ENCODE peak calls at places on chromosomes 5 and 9, in nine cellular contexts. One of them, this sample, is unnamed. For H3K4me1, the result is how much of the 10 kb centered on the place peaks cover.

GRCh38 chr5:149404746-149405549 is 25.9 kb upstream of the IL17B start:
- DNase-seq in suprapubic skin: no peak
- DNase-seq in prostate gland: no peak
- DNase-seq in esophagus muscularis mucosa: no peak
- DNase-seq in K562: no peak
- DNase-seq in GM12878: no peak
- DNase-seq in transverse colon: no peak
- DNase-seq in stomach: no peak
- DNase-seq in HCT116: no peak
- DNase-seq in this sample: no peak

GRCh38 chr5:57940879-57941278 is 458.3 kb upstream of the ACTBL2 start:
- DNase-seq in K562: no peak
- DNase-seq in GM12878: no peak
- DNase-seq in transverse colon: no peak
- DNase-seq in HCT116: no peak
- DNase-seq in stomach: no peak
- DNase-seq in esophagus muscularis mucosa: no peak
- DNase-seq in suprapubic skin: no peak
- DNase-seq in prostate gland: no peak
- DNase-seq in this sample: no peak

GRCh38 chr5:173240091-173241050 is 5.4 kb upstream of the NKX2-5 start:
- DNase-seq in transverse colon: no peak
- DNase-seq in GM12878: no peak
- DNase-seq in K562: no peak
- DNase-seq in prostate gland: no peak
- DNase-seq in HCT116: no peak
- DNase-seq in stomach: no peak
- DNase-seq in esophagus muscularis mucosa: no peak
- DNase-seq in suprapubic skin: no peak
- DNase-seq in this sample: no peak

GRCh38 chr5:152462021-152462721 is 57.1 kb upstream of the NMUR2 start:
- DNase-seq in prostate gland: no peak
- DNase-seq in K562: no peak
- DNase-seq in suprapubic skin: no peak
- DNase-seq in esophagus muscularis mucosa: no peak
- DNase-seq in stomach: no peak
- DNase-seq in transverse colon: no peak
- DNase-seq in HCT116: no peak
- DNase-seq in GM12878: no peak
- DNase-seq in this sample: no peak

GRCh38 chr5:2900360-2900759 is 148.9 kb upstream of the IRX2 start:
- DNase-seq in prostate gland: no peak
- DNase-seq in GM12878: no peak
- DNase-seq in HCT116: no peak
- DNase-seq in esophagus muscularis mucosa: peak
- DNase-seq in transverse colon: no peak
- DNase-seq in suprapubic skin: no peak
- DNase-seq in K562: no peak
- DNase-seq in stomach: no peak
- DNase-seq in this sample: no peak

GRCh38 chr9:95132406-95133350 is 184.8 kb downstream of the FANCC start:
- DNase-seq in K562: no peak
- DNase-seq in stomach: no peak
- DNase-seq in prostate gland: no peak
- DNase-seq in transverse colon: no peak
- DNase-seq in suprapubic skin: no peak
- DNase-seq in esophagus muscularis mucosa: no peak
- DNase-seq in HCT116: no peak
- DNase-seq in GM12878: no peak
- DNase-seq in this sample: no peak

GRCh38 chr9:37792122-37792521 is 7.3 kb upstream of the EXOSC3 start:
- DNase-seq in prostate gland: no peak
- DNase-seq in esophagus muscularis mucosa: no peak
- DNase-seq in transverse colon: no peak
- DNase-seq in suprapubic skin: no peak
- DNase-seq in HCT116: no peak
- DNase-seq in K562: no peak
- DNase-seq in GM12878: no peak
- DNase-seq in stomach: no peak
- DNase-seq in this sample: no peak

GRCh38 chr9:136011703-136012496 is 50.7 kb upstream of the UBAC1 start:
- DNase-seq in GM12878: no peak
- DNase-seq in esophagus muscularis mucosa: peak
- DNase-seq in HCT116: no peak
- DNase-seq in stomach: peak
- DNase-seq in K562: no peak
- DNase-seq in prostate gland: no peak
- DNase-seq in transverse colon: peak
- DNase-seq in suprapubic skin: no peak
- DNase-seq in this sample: peak

GRCh38 chr9:90062982-90063381 is 458.2 kb downstream of the GADD45G start:
- DNase-seq in esophagus muscularis mucosa: no peak
- DNase-seq in K562: no peak
- DNase-seq in GM12878: no peak
- DNase-seq in prostate gland: no peak
- DNase-seq in stomach: no peak
- DNase-seq in HCT116: no peak
- DNase-seq in suprapubic skin: no peak
- DNase-seq in transverse colon: no peak
- DNase-seq in this sample: no peak

GRCh38 chr9:96015876-96016686 is 140.6 kb downstream of the ERCC6L2 start:
- DNase-seq in GM12878: peak
- DNase-seq in stomach: no peak
- DNase-seq in suprapubic skin: no peak
- DNase-seq in HCT116: no peak
- DNase-seq in K562: no peak
- DNase-seq in prostate gland: no peak
- DNase-seq in esophagus muscularis mucosa: no peak
- DNase-seq in transverse colon: no peak
- DNase-seq in this sample: no peak

GRCh38 chr9:79014929-79015699 is 556.7 kb upstream of the TLE4 start:
- DNase-seq in K562: no peak
- DNase-seq in esophagus muscularis mucosa: no peak
- DNase-seq in stomach: no peak
- DNase-seq in HCT116: no peak
- DNase-seq in prostate gland: no peak
- DNase-seq in transverse colon: no peak
- DNase-seq in GM12878: no peak
- DNase-seq in suprapubic skin: no peak
- DNase-seq in this sample: no peak

GRCh38 chr9:107734231-107735014 is 244.9 kb upstream of the KLF4 start:
- DNase-seq in K562: no peak
- DNase-seq in HCT116: no peak
- DNase-seq in transverse colon: no peak
- DNase-seq in prostate gland: no peak
- DNase-seq in esophagus muscularis mucosa: no peak
- DNase-seq in GM12878: no peak
- DNase-seq in stomach: no peak
- DNase-seq in suprapubic skin: no peak
- DNase-seq in this sample: no peak

GRCh38 chr9:129619787-129620668 is 873 bp downstream of the C9orf50 start:
- DNase-seq in esophagus muscularis mucosa: no peak
- DNase-seq in suprapubic skin: no peak
- DNase-seq in GM12878: no peak
- DNase-seq in prostate gland: no peak
- DNase-seq in K562: peak
- DNase-seq in transverse colon: no peak
- DNase-seq in stomach: no peak
- DNase-seq in HCT116: no peak
- DNase-seq in this sample: peak

GRCh38 chr5:25614466-25614865 is 969.7 kb upstream of the CDH10 start:
- DNase-seq in esophagus muscularis mucosa: no peak
- DNase-seq in transverse colon: no peak
- DNase-seq in stomach: no peak
- DNase-seq in GM12878: no peak
- DNase-seq in K562: no peak
- DNase-seq in suprapubic skin: no peak
- DNase-seq in HCT116: no peak
- DNase-seq in prostate gland: no peak
- DNase-seq in this sample: no peak
- H3K4me1 ChIP-seq in esophagus muscularis mucosa: under half
- H3K4me1 ChIP-seq in transverse colon: under half
- H3K4me1 ChIP-seq in stomach: under half
- H3K4me1 ChIP-seq in GM12878: under half
- H3K4me1 ChIP-seq in K562: under half
- H3K4me1 ChIP-seq in suprapubic skin: under half
- H3K4me1 ChIP-seq in HCT116: under half
- H3K4me1 ChIP-seq in prostate gland: under half
- H3K4me1 ChIP-seq in this sample: under half

GRCh38 chr5:55993628-55994501 is 898 bp downstream of the IL6ST start:
- DNase-seq in GM12878: no peak
- DNase-seq in esophagus muscularis mucosa: no peak
- DNase-seq in K562: no peak
- DNase-seq in suprapubic skin: no peak
- DNase-seq in transverse colon: no peak
- DNase-seq in HCT116: no peak
- DNase-seq in prostate gland: no peak
- DNase-seq in stomach: no peak
- DNase-seq in this sample: no peak

GRCh38 chr5:55993013-55993412 is 1.8 kb downstream of the IL6ST start:
- DNase-seq in stomach: no peak
- DNase-seq in transverse colon: no peak
- DNase-seq in suprapubic skin: no peak
- DNase-seq in GM12878: no peak
- DNase-seq in prostate gland: peak
- DNase-seq in HCT116: no peak
- DNase-seq in esophagus muscularis mucosa: no peak
- DNase-seq in K562: no peak
- DNase-seq in this sample: no peak

GRCh38 chr5:55994998-55995914 is 493 bp upstream of the IL6ST start:
- DNase-seq in GM12878: peak
- DNase-seq in esophagus muscularis mucosa: peak
- DNase-seq in prostate gland: peak
- DNase-seq in stomach: peak
- DNase-seq in HCT116: peak
- DNase-seq in K562: peak
- DNase-seq in transverse colon: peak
- DNase-seq in suprapubic skin: peak
- DNase-seq in this sample: peak

GRCh38 chr5:55991768-55992486 is 2.8 kb downstream of the IL6ST start:
- DNase-seq in GM12878: no peak
- DNase-seq in transverse colon: no peak
- DNase-seq in stomach: no peak
- DNase-seq in HCT116: no peak
- DNase-seq in prostate gland: no peak
- DNase-seq in suprapubic skin: no peak
- DNase-seq in esophagus muscularis mucosa: no peak
- DNase-seq in K562: no peak
- DNase-seq in this sample: no peak

GRCh38 chr5:55994502-55994997 is at the start of gene IL6ST:
- DNase-seq in GM12878: no peak
- DNase-seq in transverse colon: peak
- DNase-seq in stomach: peak
- DNase-seq in suprapubic skin: peak
- DNase-seq in prostate gland: peak
- DNase-seq in K562: no peak
- DNase-seq in esophagus muscularis mucosa: no peak
- DNase-seq in HCT116: no peak
- DNase-seq in this sample: no peak
- TF ChIP-seq POLR2A in GM12878: peak
- TF ChIP-seq POLR2A in transverse colon: peak
- TF ChIP-seq POLR2A in stomach: no peak
- TF ChIP-seq POLR2A in suprapubic skin: peak
- TF ChIP-seq POLR2A in prostate gland: no peak
- TF ChIP-seq POLR2A in K562: peak
- TF ChIP-seq POLR2A in esophagus muscularis mucosa: peak
- TF ChIP-seq POLR2A in HCT116: peak
- TF ChIP-seq POLR2A in this sample: peak

GRCh38 chr9:33163433-33164137 is 3.6 kb downstream of the B4GALT1 start:
- DNase-seq in stomach: no peak
- DNase-seq in GM12878: no peak
- DNase-seq in suprapubic skin: no peak
- DNase-seq in prostate gland: no peak
- DNase-seq in HCT116: no peak
- DNase-seq in K562: no peak
- DNase-seq in transverse colon: no peak
- DNase-seq in esophagus muscularis mucosa: no peak
- DNase-seq in this sample: peak

GRCh38 chr9:33164138-33164809 is 2.9 kb downstream of the B4GALT1 start:
- DNase-seq in esophagus muscularis mucosa: no peak
- DNase-seq in stomach: no peak
- DNase-seq in prostate gland: no peak
- DNase-seq in suprapubic skin: no peak
- DNase-seq in GM12878: no peak
- DNase-seq in transverse colon: peak
- DNase-seq in HCT116: no peak
- DNase-seq in K562: no peak
- DNase-seq in this sample: no peak

GRCh38 chr9:33166263-33167083 is 663 bp downstream of the B4GALT1 start:
- DNase-seq in esophagus muscularis mucosa: no peak
- DNase-seq in GM12878: no peak
- DNase-seq in suprapubic skin: peak
- DNase-seq in K562: peak
- DNase-seq in transverse colon: peak
- DNase-seq in HCT116: no peak
- DNase-seq in prostate gland: no peak
- DNase-seq in stomach: peak
- DNase-seq in this sample: no peak

GRCh38 chr9:33167084-33167948 is at the start of gene B4GALT1:
- DNase-seq in suprapubic skin: peak
- DNase-seq in transverse colon: peak
- DNase-seq in esophagus muscularis mucosa: peak
- DNase-seq in prostate gland: peak
- DNase-seq in K562: peak
- DNase-seq in stomach: peak
- DNase-seq in HCT116: peak
- DNase-seq in GM12878: peak
- DNase-seq in this sample: peak

GRCh38 chr9:33165263-33166151 is 1.6 kb downstream of the B4GALT1 start:
- DNase-seq in HCT116: no peak
- DNase-seq in transverse colon: peak
- DNase-seq in suprapubic skin: no peak
- DNase-seq in prostate gland: peak
- DNase-seq in K562: peak
- DNase-seq in GM12878: peak
- DNase-seq in stomach: peak
- DNase-seq in esophagus muscularis mucosa: no peak
- DNase-seq in this sample: peak
- TF ChIP-seq POLR2AphosphoS5 in HCT116: peak
- TF ChIP-seq POLR2AphosphoS5 in transverse colon: peak
- TF ChIP-seq POLR2AphosphoS5 in suprapubic skin: peak
- TF ChIP-seq POLR2AphosphoS5 in prostate gland: peak
- TF ChIP-seq POLR2AphosphoS5 in K562: peak
- TF ChIP-seq POLR2AphosphoS5 in GM12878: peak
- TF ChIP-seq POLR2AphosphoS5 in stomach: peak
- TF ChIP-seq POLR2AphosphoS5 in esophagus muscularis mucosa: peak
- TF ChIP-seq POLR2AphosphoS5 in this sample: no peak

DNA sequence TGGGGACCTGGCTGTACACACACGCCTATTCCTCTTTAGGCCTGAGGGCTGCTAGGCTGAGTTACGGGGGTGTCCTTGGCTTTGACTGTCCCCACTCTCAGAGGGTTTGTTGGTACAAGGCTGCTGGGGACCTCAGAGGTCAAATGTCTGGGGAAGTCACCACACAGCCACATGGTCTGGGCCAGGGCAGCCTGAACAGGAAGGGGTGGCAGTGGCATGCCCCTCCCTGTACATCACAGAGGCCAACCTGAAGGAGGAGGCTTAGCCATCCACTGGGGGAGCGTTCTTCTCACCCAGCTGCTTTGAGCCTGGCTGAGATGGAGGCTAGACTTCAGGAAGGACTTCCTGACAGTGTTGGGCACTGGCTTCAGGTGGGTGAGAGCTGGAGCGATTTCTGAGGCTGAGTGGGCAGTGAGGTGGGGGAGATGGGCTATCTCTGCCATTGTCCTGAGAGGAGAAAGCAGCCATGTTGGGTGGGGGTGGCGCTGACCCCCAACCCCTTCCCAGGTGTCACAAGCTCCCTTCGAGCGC is 36.3 kb downstream of the CXXC5 start:
- DNase-seq in GM12878: no peak
- DNase-seq in suprapubic skin: no peak
- DNase-seq in prostate gland: no peak
- DNase-seq in stomach: no peak
- DNase-seq in esophagus muscularis mucosa: no peak
- DNase-seq in K562: no peak
- DNase-seq in transverse colon: no peak
- DNase-seq in HCT116: no peak
- DNase-seq in this sample: no peak
- H3K4me1 ChIP-seq in GM12878: under half
- H3K4me1 ChIP-seq in suprapubic skin: under half
- H3K4me1 ChIP-seq in prostate gland: under half
- H3K4me1 ChIP-seq in stomach: half or more
- H3K4me1 ChIP-seq in esophagus muscularis mucosa: under half
- H3K4me1 ChIP-seq in K562: half or more
- H3K4me1 ChIP-seq in transverse colon: under half
- H3K4me1 ChIP-seq in HCT116: under half
- H3K4me1 ChIP-seq in this sample: half or more

This sample was measured in spleen.